ENCODE peak calls at places on chromosomes 13 and 19, in six cellular contexts. O, F, K, R, E and Z are unnamed samples.

GRCh38 chr19:24140099-24140498 is 53.1 kb downstream of the ZNF254 start:
- DNase-seq in R (peak), K (no peak), F (no peak), O (peak), E (peak), Z (no peak)

GRCh38 chr13:76454991-76455390 is 431.2 kb downstream of the KCTD12 start:
- DNase-seq in E (no peak), O (no peak), F (no peak), K (no peak), R (no peak), Z (no peak)

GRCh38 chr13:88377852-88378251 is 706.7 kb downstream of the SLITRK5 start:
- DNase-seq in E (no peak), F (no peak), K (no peak), R (no peak), O (no peak), Z (no peak)

GRCh38 chr19:16886305-16886880 is 2.4 kb upstream of the F2RL3 start:
- DNase-seq in K (no peak), E (no peak), O (peak), F (no peak), R (peak), Z (no peak)

GRCh38 chr19:42279902-42280760 is 11.1 kb downstream of the CIC start:
- DNase-seq in K (peak), E (peak), F (peak), R (peak), O (peak), Z (peak)

GRCh38 chr19:18756896-18757295 is 34.2 kb downstream of the COMP start:
- DNase-seq in E (no peak), F (no peak), K (no peak), R (no peak), O (no peak), Z (no peak)

GRCh38 chr19:18445252-18445948 is 7.5 kb upstream of the ISYNA1 start:
- DNase-seq in R (no peak), K (no peak), O (no peak), E (no peak), F (no peak), Z (no peak)

GRCh38 chr19:35105411-35106290 is 10.0 kb upstream of the FXYD3 start:
- DNase-seq in K (no peak), R (no peak), E (no peak), F (no peak), O (no peak), Z (no peak)

GRCh38 chr19:1189419-1189818 is 15.4 kb upstream of the SBNO2 start:
- DNase-seq in F (peak), E (no peak), R (no peak), K (no peak), O (no peak), Z (no peak)

GRCh38 chr19:19257137-19257536 is 16.0 kb downstream of the TM6SF2 start:
- DNase-seq in O (no peak), R (no peak), K (no peak), F (no peak), E (no peak), Z (no peak)

GRCh38 chr19:50461066-50461875 is 15.0 kb upstream of the EMC10 start:
- DNase-seq in E (peak), F (peak), K (peak), R (peak), O (peak), Z (peak)

GRCh38 chr13:110306960-110307696 is at the start of the genes COL4A1 and COL4A2:
- DNase-seq in E (no peak), R (peak), K (peak), F (no peak), O (peak), Z (no peak)

GRCh38 chr19:55563261-55563690 is 17.4 kb downstream of the ZNF579 start:
- DNase-seq in F (no peak), E (no peak), K (peak), O (no peak), R (no peak), Z (no peak)

GRCh38 chr19:4046946-4047683 is 19.6 kb downstream of the ZBTB7A start:
- DNase-seq in K (no peak), F (no peak), O (no peak), R (no peak), E (no peak), Z (no peak)

GRCh38 chr19:39843919-39844793 is 2.0 kb downstream of the FBL start:
- DNase-seq in E (no peak), F (no peak), R (peak), O (peak), K (peak), Z (peak)

GRCh38 chr13:99104396-99104795 is 96.3 kb upstream of the UBAC2 start:
- DNase-seq in K (no peak), F (no peak), E (no peak), R (no peak), O (no peak), Z (no peak)

GRCh38 chr13:110424596-110425443 is 117.7 kb downstream of the COL4A2 start:
- DNase-seq in O (no peak), R (no peak), F (no peak), E (no peak), K (no peak), Z (no peak)

GRCh38 chr13:30832845-30833332 is 73.2 kb upstream of the MEDAG start:
- DNase-seq in E (no peak), F (peak), R (peak), K (peak), O (no peak), Z (peak)

GRCh38 chr19:10533656-10534386 is 9.9 kb upstream of the ATG4D start:
- DNase-seq in K (no peak), E (peak), O (peak), F (no peak), R (no peak), Z (no peak)

GRCh38 chr13:40064723-40065122 is 409.3 kb downstream of the COG6 start:
- DNase-seq in O (peak), F (no peak), K (no peak), R (no peak), E (peak), Z (no peak)

GRCh38 chr13:49444517-49445395 is 682 bp downstream of the SETDB2 start:
- DNase-seq in F (peak), O (peak), K (peak), E (no peak), R (peak), Z (peak)

GRCh38 chr13:87129602-87130300 is 541.4 kb upstream of the SLITRK5 start:
- DNase-seq in O (peak), K (no peak), F (no peak), E (no peak), R (no peak), Z (no peak)

GRCh38 chr19:45470147-45471081 is 2.6 kb downstream of the FOSB start:
- DNase-seq in E (peak), F (no peak), K (peak), O (no peak), R (no peak), Z (peak)

GRCh38 chr19:19064811-19065745 is 1.3 kb downstream of the SLC25A42 start:
- DNase-seq in R (no peak), K (peak), E (no peak), F (no peak), O (no peak), Z (no peak)

GRCh38 chr19:49807174-49807830 is 5.8 kb downstream of the FUZ start:
- DNase-seq in O (no peak), E (no peak), K (no peak), F (no peak), R (no peak), Z (no peak)

GRCh38 chr13:98155475-98156111 is 12.7 kb downstream of the FARP1 start:
- DNase-seq in K (no peak), F (no peak), R (no peak), E (no peak), O (peak), Z (no peak)

GRCh38 chr19:28164214-28164613 is 1048.7 kb downstream of the UQCRFS1 start:
- DNase-seq in R (no peak), K (peak), O (no peak), F (no peak), E (no peak), Z (no peak)